ENCODE peak calls at places on chromosome 3, in four cellular contexts. P is activated CD8-positive, alpha-beta memory T cell treated with anti-CD3 and anti-CD28 coated beads for 24 hours; K is activated CD4-positive, alpha-beta T cell treated with anti-CD3 and anti-CD28 coated beads, Interleukin-2, amount 50 U/mL, for 24 hours; U is kidney tubule cell. I is an unnamed sample.
A peak's percentile ranks its signal among the peaks of the same experiment; 100 is the strongest.

GRCh38 chr3:152269423-152270144 is 855 bp downstream of the MBNL1 start:
- DNase-seq in K (no peak), U (peak; percentile 77), P (no peak), I (peak; percentile 77)

GRCh38 chr3:123739754-123740153 is 144.4 kb downstream of the MYLK start:
- DNase-seq in K (no peak), U (peak; percentile 94), P (no peak), I (peak; percentile 91)

GRCh38 chr3:146468234-146468931 is 978 bp downstream of the PLSCR2 start:
- DNase-seq in K (no peak), U (no peak), P (no peak), I (peak; percentile 59)

GRCh38 chr3:88480822-88481221 is 331.1 kb downstream of the C3orf38 start:
- DNase-seq in P (no peak), U (no peak), K (no peak), I (no peak)

GRCh38 chr3:47096955-47097354 is 67.0 kb downstream of the SETD2 start:
- DNase-seq in U (peak; percentile 74), K (no peak), P (no peak), I (peak; percentile 46)

GRCh38 chr3:89372456-89372855 is 265.0 kb downstream of the EPHA3 start:
- DNase-seq in U (no peak), K (no peak), P (no peak), I (peak; percentile 57)

GRCh38 chr3:169846458-169847193 is 23.1 kb downstream of the LRRC31 start:
- DNase-seq in U (peak; percentile 98), P (no peak), K (no peak), I (peak; percentile 92)

GRCh38 chr3:186235554-186235953 is 126.5 kb downstream of the DGKG start:
- DNase-seq in U (no peak), P (no peak), K (no peak), I (no peak)

GRCh38 chr3:194323785-194324735 is 27.1 kb downstream of the CPN2 start:
- DNase-seq in U (peak; percentile 64), K (no peak), P (no peak), I (peak; percentile 96)

GRCh38 chr3:38255627-38256026 is 10.0 kb upstream of the SLC22A13 start:
- DNase-seq in P (no peak), K (no peak), U (no peak), I (no peak)

GRCh38 chr3:188627652-188628051 is 473.7 kb downstream of the LPP start:
- DNase-seq in U (peak; percentile 90), P (no peak), K (no peak), I (peak; percentile 91)

GRCh38 chr3:134627831-134628230 is 23.0 kb downstream of the KY start:
- DNase-seq in U (peak; percentile 91), P (no peak), K (no peak), I (peak; percentile 44)

GRCh38 chr3:13139471-13140065 is 66.3 kb upstream of the IQSEC1 start:
- DNase-seq in K (no peak), U (no peak), P (no peak), I (no peak)

GRCh38 chr3:53739926-53740325 is 106.3 kb downstream of the CHDH start:
- DNase-seq in U (peak; percentile 64), P (no peak), K (no peak), I (no peak)

GRCh38 chr3:59759298-59760169 is 709.7 kb upstream of the CFAP20DC start:
- DNase-seq in K (no peak), P (no peak), U (peak; percentile 37), I (no peak)

I was measured in PC-3.